ENCODE peak calls at places on chromosomes 2 and 18, in ten cellular contexts. Q is pancreas, E is HepG2, Z is cardiac muscle cell, H is H9, N is uterus, Y is brain microvascular endothelial cell, S is upper lobe of left lung, L is GM23338, T is tibial artery. R is an unnamed sample.

GRCh38 chr2:30177861-30178465 is 31.2 kb downstream of the YPEL5 start:
- DNase-seq in Q (no peak), E (no peak), Z (no peak), H (no peak), N (no peak), Y (no peak), S (no peak), L (no peak), T (no peak), R (no peak)

GRCh38 chr2:200673191-200673590 is 87.4 kb downstream of the AOX1 start:
- DNase-seq in Q (no peak), E (no peak), Z (no peak), H (no peak), N (no peak), Y (no peak), S (no peak), L (no peak), T (no peak), R (no peak)

GRCh38 chr2:84701880-84702279 is 179.0 kb downstream of the TRABD2A start:
- DNase-seq in Q (no peak), E (no peak), Z (no peak), H (no peak), N (no peak), Y (peak), S (no peak), L (no peak), T (no peak), R (peak)

GRCh38 chr18:42929857-42930256 is 185.6 kb downstream of the RIT2 start:
- DNase-seq in Q (no peak), E (no peak), Z (no peak), H (no peak), N (no peak), Y (peak), S (no peak), L (no peak), T (no peak), R (no peak)

GRCh38 chr2:197209742-197210408 is 100.7 kb downstream of the ANKRD44 start:
- DNase-seq in Q (no peak), E (no peak), Z (no peak), H (no peak), N (no peak), Y (no peak), S (peak), L (no peak), T (no peak), R (no peak)

GRCh38 chr2:108370080-108370479 is 7.7 kb upstream of the SULT1C4 start:
- DNase-seq in Q (no peak), E (peak), Z (no peak), H (no peak), N (no peak), Y (peak), S (no peak), L (no peak), T (no peak), R (no peak)

GRCh38 chr18:56807883-56808282 is 156.7 kb downstream of the WDR7 start:
- DNase-seq in Q (no peak), E (no peak), Z (peak), H (no peak), N (no peak), Y (no peak), S (no peak), L (no peak), T (no peak), R (no peak)

GRCh38 chr2:185880396-185880795 is 141.8 kb downstream of the FSIP2 start:
- DNase-seq in Q (no peak), E (no peak), Z (no peak), H (no peak), N (no peak), Y (no peak), S (no peak), L (peak), T (no peak), R (no peak)

GRCh38 chr2:4066217-4066616 is 362.8 kb downstream of the DCDC2C start:
- DNase-seq in Q (no peak), E (no peak), Z (no peak), H (no peak), N (no peak), Y (no peak), S (no peak), L (no peak), T (no peak), R (no peak)

GRCh38 chr18:39752351-39752750 is 2186.8 kb upstream of the CELF4 start:
- DNase-seq in Q (no peak), E (no peak), Z (no peak), H (no peak), N (no peak), Y (no peak), S (no peak), L (no peak), T (no peak), R (no peak)

GRCh38 chr18:8800876-8801262 is 95.5 kb downstream of the MTCL1 start:
- DNase-seq in Q (no peak), E (no peak), Z (no peak), H (no peak), N (no peak), Y (no peak), S (no peak), L (no peak), T (no peak), R (peak)

GRCh38 chr2:226802573-226802972 is 3.0 kb upstream of the IRS1 start:
- DNase-seq in Q (no peak), E (peak), Z (peak), H (no peak), N (peak), Y (peak), S (no peak), L (peak), T (no peak), R (peak)

GRCh38 chr2:29314816-29315571 is 199.8 kb downstream of the CLIP4 start:
- DNase-seq in Q (no peak), E (no peak), Z (peak), H (peak), N (no peak), Y (peak), S (peak), L (peak), T (peak), R (peak)

GRCh38 chr18:32775628-32776027 is 2.8 kb upstream of the KLHL14 start:
- DNase-seq in Q (no peak), E (no peak), Z (no peak), H (no peak), N (no peak), Y (no peak), S (no peak), L (no peak), T (no peak), R (no peak)

GRCh38 chr2:43737097-43737854 is 36.6 kb upstream of the DYNC2LI1 start:
- DNase-seq in Q (no peak), E (no peak), Z (no peak), H (no peak), N (peak), Y (peak), S (no peak), L (no peak), T (peak), R (peak)

GRCh38 chr18:62939433-62939832 is 224.1 kb downstream of the PHLPP1 start:
- DNase-seq in Q (no peak), E (no peak), Z (peak), H (no peak), N (no peak), Y (no peak), S (no peak), L (no peak), T (no peak), R (no peak)

GRCh38 chr2:188788621-188789020 is 185.6 kb upstream of the COL3A1 start:
- DNase-seq in Q (no peak), E (no peak), Z (no peak), H (no peak), N (peak), Y (peak), S (peak), L (no peak), T (peak), R (peak)

GRCh38 chr18:3652380-3653262 is 202.6 kb downstream of the TGIF1 start:
- DNase-seq in Q (no peak), E (peak), Z (peak), H (peak), N (peak), Y (peak), S (peak), L (no peak), T (peak), R (peak)

GRCh38 chr2:1755436-1756191 is 11.3 kb upstream of the PXDN start:
- DNase-seq in Q (no peak), E (no peak), Z (no peak), H (no peak), N (no peak), Y (no peak), S (peak), L (no peak), T (peak), R (no peak)

GRCh38 chr2:66423391-66423790 is 11.5 kb upstream of the MEIS1 start:
- DNase-seq in Q (no peak), E (no peak), Z (no peak), H (no peak), N (no peak), Y (no peak), S (no peak), L (no peak), T (no peak), R (no peak)

GRCh38 chr2:112709703-112710102 is 11.1 kb upstream of the NT5DC4 start:
- DNase-seq in Q (no peak), E (no peak), Z (no peak), H (no peak), N (no peak), Y (no peak), S (no peak), L (no peak), T (no peak), R (no peak)

GRCh38 chr18:58516514-58517285 is 112.2 kb downstream of the ALPK2 start:
- DNase-seq in Q (no peak), E (no peak), Z (no peak), H (no peak), N (no peak), Y (no peak), S (no peak), L (no peak), T (no peak), R (no peak)

GRCh38 chr18:25814841-25815458 is 275.5 kb downstream of the SS18 start:
- DNase-seq in Q (no peak), E (no peak), Z (no peak), H (no peak), N (no peak), Y (no peak), S (no peak), L (no peak), T (no peak), R (no peak)

GRCh38 chr2:233426619-233427342 is 72.5 kb downstream of the DGKD start:
- DNase-seq in Q (no peak), E (peak), Z (no peak), H (no peak), N (no peak), Y (peak), S (no peak), L (peak), T (peak), R (no peak)

GRCh38 chr2:96138146-96139145 is at the start of gene ASTL:
- DNase-seq in Q (peak), E (peak), Z (peak), H (peak), N (no peak), Y (peak), S (peak), L (peak), T (no peak), R (peak)

DNA sequence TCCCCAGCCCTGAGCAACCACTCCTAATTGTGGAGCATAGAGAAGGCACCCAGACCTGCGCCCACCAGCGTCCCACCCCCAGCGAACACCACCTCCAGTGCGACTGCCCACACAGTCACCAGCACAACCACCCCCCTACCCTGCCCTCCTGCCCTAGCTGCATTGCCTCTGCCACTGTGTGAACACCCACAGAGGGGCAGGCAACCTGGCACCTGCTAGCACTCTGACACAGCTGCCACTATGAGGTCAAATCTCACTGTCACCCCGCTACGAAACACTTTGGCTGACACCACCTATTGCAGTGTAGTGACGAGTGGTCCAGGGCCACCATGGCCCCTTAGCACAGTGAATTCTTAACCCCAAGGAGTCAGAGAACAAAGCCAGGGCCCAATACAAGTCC is 14.1 kb upstream of the EIF2AK3 start:
- DNase-seq in Q (no peak), E (no peak), Z (no peak), H (no peak), N (no peak), Y (no peak), S (no peak), L (no peak), T (no peak), R (no peak)
- TF ChIP-seq CTCF in Q (no peak), E (no peak), Z (no peak), H (no peak), N (no peak), Y (no peak), S (no peak), L (no peak), T (no peak), R (no peak)

GRCh38 chr2:168969865-168970264 is 61.3 kb downstream of the ABCB11 start:
- DNase-seq in Q (no peak), E (no peak), Z (no peak), H (no peak), N (no peak), Y (no peak), S (no peak), L (no peak), T (no peak), R (no peak)

GRCh38 chr2:168974370-168974769 is 56.8 kb downstream of the ABCB11 start:
- DNase-seq in Q (no peak), E (no peak), Z (no peak), H (no peak), N (no peak), Y (no peak), S (no peak), L (no peak), T (no peak), R (no peak)

GRCh38 chr2:168976034-168976654 is 55.0 kb downstream of the ABCB11 start:
- DNase-seq in Q (no peak), E (no peak), Z (no peak), H (no peak), N (no peak), Y (no peak), S (no peak), L (no peak), T (no peak), R (no peak)

GRCh38 chr2:168968342-168968741 is 62.8 kb downstream of the ABCB11 start:
- DNase-seq in Q (no peak), E (no peak), Z (no peak), H (no peak), N (no peak), Y (no peak), S (no peak), L (no peak), T (no peak), R (no peak)

GRCh38 chr2:168970860-168971650 is 60.1 kb downstream of the ABCB11 start:
- DNase-seq in Q (no peak), E (no peak), Z (no peak), H (no peak), N (no peak), Y (no peak), S (no peak), L (no peak), T (no peak), R (no peak)
- H3K27ac ChIP-seq in Q (no peak), E (no peak), Z (no peak), H (no peak), N (no peak), Y (no peak), S (peak), L (no peak), T (no peak), R (no peak)

GRCh38 chr2:62196278-62196901 is 475 bp downstream of the B3GNT2 start:
- DNase-seq in Q (peak), E (peak), Z (no peak), H (no peak), N (peak), Y (no peak), S (peak), L (peak), T (peak), R (peak)

GRCh38 chr2:62198237-62198633 is 2.3 kb downstream of the B3GNT2 start:
- DNase-seq in Q (no peak), E (no peak), Z (no peak), H (no peak), N (no peak), Y (no peak), S (no peak), L (no peak), T (no peak), R (no peak)

GRCh38 chr2:62197609-62198236 is 1.8 kb downstream of the B3GNT2 start:
- DNase-seq in Q (peak), E (no peak), Z (peak), H (no peak), N (no peak), Y (no peak), S (peak), L (peak), T (no peak), R (peak)

GRCh38 chr2:62195421-62196277 is at the start of gene B3GNT2:
- DNase-seq in Q (peak), E (peak), Z (peak), H (peak), N (peak), Y (peak), S (peak), L (peak), T (peak), R (peak)

DNA sequence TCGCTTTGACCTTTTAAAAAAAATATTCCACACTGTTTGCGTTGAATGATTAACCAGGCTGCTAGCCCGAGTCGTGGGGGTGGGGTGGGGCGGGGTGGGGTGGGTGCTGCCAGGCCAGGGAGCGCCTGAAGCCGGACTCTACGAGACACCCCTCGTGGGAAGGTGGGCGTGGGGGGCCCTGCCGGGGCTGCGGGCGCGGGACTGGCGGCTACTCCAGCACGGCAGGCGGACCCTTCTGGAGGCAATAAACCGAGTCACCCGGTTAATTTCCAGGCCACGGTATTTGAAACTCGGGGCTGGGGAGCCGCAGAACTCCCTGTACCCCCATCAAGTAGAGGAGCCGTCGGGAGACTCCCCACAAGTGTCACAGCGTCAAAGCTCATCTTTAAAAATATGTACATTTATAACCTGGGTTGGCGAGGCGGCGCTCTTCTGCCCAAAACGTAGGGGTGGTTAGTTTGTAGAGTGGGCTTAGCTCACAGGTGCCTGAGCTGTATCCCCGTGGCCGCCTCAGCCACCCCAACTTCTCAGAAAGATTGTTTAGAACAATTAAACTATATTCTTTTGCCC is 1.2 kb downstream of the B3GNT2 start:
- DNase-seq in Q (peak), E (peak), Z (peak), H (no peak), N (no peak), Y (no peak), S (no peak), L (no peak), T (peak), R (peak)
- TF ChIP-seq CTCF in Q (no peak), E (no peak), Z (peak), H (no peak), N (no peak), Y (peak), S (no peak), L (no peak), T (no peak), R (no peak)

GRCh38 chr18:13099113-13099512 is 108.0 kb downstream of the CEP192 start:
- DNase-seq in Q (no peak), E (no peak), Z (no peak), H (no peak), N (no peak), Y (no peak), S (no peak), L (no peak), T (no peak), R (no peak)
- H3K27ac ChIP-seq in Q (no peak), E (no peak), Z (no peak), H (no peak), N (no peak), Y (no peak), S (no peak), L (no peak), T (no peak), R (no peak)

DNA sequence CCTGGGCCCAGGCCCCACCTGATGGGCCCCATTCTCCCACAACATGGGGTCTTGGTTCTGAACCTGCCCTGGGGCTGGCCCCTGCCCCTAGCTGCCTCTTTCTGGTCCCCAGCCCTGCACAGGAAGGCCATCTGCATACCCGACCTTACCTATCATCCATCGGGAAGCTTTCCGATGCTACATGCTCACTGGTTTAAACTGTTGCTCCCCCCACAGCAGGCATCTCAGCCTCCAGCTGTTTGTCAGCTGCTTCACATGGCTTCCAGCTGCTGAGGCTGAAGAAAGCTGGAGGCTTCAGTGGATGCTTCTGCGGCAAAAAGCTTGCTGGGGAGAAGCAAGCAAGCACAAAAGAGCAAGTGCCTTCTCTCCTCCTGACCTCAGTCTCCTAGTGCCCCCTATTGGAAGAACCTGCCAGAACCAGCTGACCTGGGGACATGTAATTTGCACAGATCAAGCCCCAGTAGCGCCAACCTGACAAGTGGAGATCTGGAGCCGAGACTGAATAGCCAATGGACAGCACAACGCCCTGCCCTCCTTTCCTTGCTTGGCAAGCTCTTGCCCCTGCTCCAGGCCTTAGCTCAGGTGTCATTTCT is 24.1 kb upstream of the RHOB start:
- DNase-seq in Q (no peak), E (peak), Z (no peak), H (peak), N (peak), Y (no peak), S (peak), L (peak), T (peak), R (no peak)
- TF ChIP-seq CTCF in Q (no peak), E (peak), Z (peak), H (peak), N (no peak), Y (peak), S (peak), L (peak), T (no peak), R (no peak)

GRCh38 chr2:26970244-26970927 is at the start of gene MAPRE3:
- DNase-seq in Q (peak), E (peak), Z (peak), H (peak), N (peak), Y (peak), S (peak), L (peak), T (peak), R (peak)
- H3K27ac ChIP-seq in Q (peak), E (no peak), Z (peak), H (no peak), N (peak), Y (no peak), S (peak), L (no peak), T (peak), R (peak)

GRCh38 chr2:117536139-117536538 is 278.4 kb upstream of the DDX18 start:
- DNase-seq in Q (no peak), E (peak), Z (peak), H (peak), N (no peak), Y (no peak), S (no peak), L (peak), T (no peak), R (peak)
- TF ChIP-seq CTCF in Q (no peak), E (peak), Z (no peak), H (peak), N (no peak), Y (no peak), S (peak), L (peak), T (no peak), R (no peak)

DNA sequence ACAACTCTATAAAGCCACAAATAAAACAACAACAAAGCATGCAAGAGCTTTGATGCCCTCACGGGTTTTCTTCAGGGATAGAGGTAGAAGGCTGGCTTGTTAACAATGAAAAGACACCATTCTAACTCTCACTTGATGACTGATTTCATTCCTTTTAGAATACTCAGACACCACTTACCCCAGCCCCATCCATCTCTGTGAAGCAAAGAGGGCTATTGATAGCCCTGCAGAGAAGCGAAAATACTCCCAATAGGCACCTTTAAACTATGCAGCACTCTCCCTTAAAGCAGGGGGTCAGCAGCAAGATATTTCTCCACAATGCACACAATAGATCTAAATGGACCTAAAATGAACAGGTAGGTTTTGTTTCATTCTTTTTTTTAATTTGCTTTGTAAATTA is 35.1 kb downstream of the ZNF385B start:
- DNase-seq in Q (no peak), E (no peak), Z (peak), H (no peak), N (no peak), Y (no peak), S (no peak), L (no peak), T (no peak), R (no peak)
- H3K27ac ChIP-seq in Q (no peak), E (no peak), Z (peak), H (no peak), N (no peak), Y (no peak), S (no peak), L (no peak), T (no peak), R (no peak)

R was measured in RWPE1.